ENCODE peak calls at places on chromosomes 7 and 10, in four cellular contexts. One of them, this sample, is unnamed.

GRCh38 chr10:75121322-75121721 is 9.9 kb downstream of the SAMD8 start:
- DNase-seq in epithelial cell of proximal tubule: no peak
- DNase-seq in adrenal gland: no peak
- DNase-seq in gastrocnemius medialis: no peak
- DNase-seq in this sample: no peak

GRCh38 chr7:132371948-132372347 is 204.3 kb downstream of the PLXNA4 start:
- DNase-seq in epithelial cell of proximal tubule: no peak
- DNase-seq in adrenal gland: no peak
- DNase-seq in gastrocnemius medialis: no peak
- DNase-seq in this sample: no peak

GRCh38 chr7:105131890-105132289 is 117.9 kb downstream of the KMT2E start:
- DNase-seq in epithelial cell of proximal tubule: peak
- DNase-seq in adrenal gland: peak
- DNase-seq in gastrocnemius medialis: no peak
- DNase-seq in this sample: no peak

GRCh38 chr10:130782467-130782866 is 529.1 kb downstream of the TCERG1L start:
- DNase-seq in epithelial cell of proximal tubule: no peak
- DNase-seq in adrenal gland: no peak
- DNase-seq in gastrocnemius medialis: no peak
- DNase-seq in this sample: no peak

GRCh38 chr7:139714163-139714901 is 63.5 kb downstream of the HIPK2 start:
- DNase-seq in epithelial cell of proximal tubule: no peak
- DNase-seq in adrenal gland: peak
- DNase-seq in gastrocnemius medialis: peak
- DNase-seq in this sample: peak

GRCh38 chr10:78304091-78305045 is 270.7 kb downstream of the RPS24 start:
- DNase-seq in epithelial cell of proximal tubule: no peak
- DNase-seq in adrenal gland: no peak
- DNase-seq in gastrocnemius medialis: no peak
- DNase-seq in this sample: no peak

GRCh38 chr7:151598045-151598444 is 78.3 kb upstream of the RHEB start:
- DNase-seq in epithelial cell of proximal tubule: peak
- DNase-seq in adrenal gland: no peak
- DNase-seq in gastrocnemius medialis: no peak
- DNase-seq in this sample: no peak

GRCh38 chr7:100696123-100696521 is 2.1 kb upstream of the GIGYF1 start:
- DNase-seq in epithelial cell of proximal tubule: no peak
- DNase-seq in adrenal gland: no peak
- DNase-seq in gastrocnemius medialis: no peak
- DNase-seq in this sample: no peak

GRCh38 chr7:5598261-5598761 is 174.7 kb upstream of the TNRC18 start:
- DNase-seq in epithelial cell of proximal tubule: no peak
- DNase-seq in adrenal gland: no peak
- DNase-seq in gastrocnemius medialis: no peak
- DNase-seq in this sample: no peak

GRCh38 chr7:28408105-28408973 is 4.0 kb upstream of the CREB5 start:
- DNase-seq in epithelial cell of proximal tubule: no peak
- DNase-seq in adrenal gland: no peak
- DNase-seq in gastrocnemius medialis: peak
- DNase-seq in this sample: peak

GRCh38 chr10:122267849-122268737 is 3.0 kb upstream of the BTBD16 start:
- DNase-seq in epithelial cell of proximal tubule: no peak
- DNase-seq in adrenal gland: peak
- DNase-seq in gastrocnemius medialis: peak
- DNase-seq in this sample: peak

GRCh38 chr10:80320377-80320776 is 30.9 kb upstream of the MAT1A start:
- DNase-seq in epithelial cell of proximal tubule: no peak
- DNase-seq in adrenal gland: no peak
- DNase-seq in gastrocnemius medialis: no peak
- DNase-seq in this sample: no peak

GRCh38 chr10:129678186-129678585 is 211.1 kb downstream of the MGMT start:
- DNase-seq in epithelial cell of proximal tubule: no peak
- DNase-seq in adrenal gland: no peak
- DNase-seq in gastrocnemius medialis: no peak
- DNase-seq in this sample: no peak

GRCh38 chr10:117439243-117439912 is 64.1 kb upstream of the PDZD8 start:
- DNase-seq in epithelial cell of proximal tubule: peak
- DNase-seq in adrenal gland: peak
- DNase-seq in gastrocnemius medialis: peak
- DNase-seq in this sample: peak

GRCh38 chr10:27446091-27446918 is 57.8 kb upstream of the RAB18 start:
- DNase-seq in epithelial cell of proximal tubule: peak
- DNase-seq in adrenal gland: no peak
- DNase-seq in gastrocnemius medialis: no peak
- DNase-seq in this sample: no peak

GRCh38 chr7:115709664-115710063 is 320.9 kb downstream of the TFEC start:
- DNase-seq in epithelial cell of proximal tubule: no peak
- DNase-seq in adrenal gland: no peak
- DNase-seq in gastrocnemius medialis: no peak
- DNase-seq in this sample: no peak

GRCh38 chr7:17618652-17618974 is 320.2 kb downstream of the AHR start:
- DNase-seq in epithelial cell of proximal tubule: no peak
- DNase-seq in adrenal gland: no peak
- DNase-seq in gastrocnemius medialis: no peak
- DNase-seq in this sample: no peak

GRCh38 chr10:110208614-110209398 is 1.4 kb downstream of the MXI1 start:
- DNase-seq in epithelial cell of proximal tubule: no peak
- DNase-seq in adrenal gland: peak
- DNase-seq in gastrocnemius medialis: no peak
- DNase-seq in this sample: peak

GRCh38 chr7:78232806-78233205 is 434.2 kb downstream of the PHTF2 start:
- DNase-seq in epithelial cell of proximal tubule: no peak
- DNase-seq in adrenal gland: no peak
- DNase-seq in gastrocnemius medialis: no peak
- DNase-seq in this sample: no peak

GRCh38 chr10:8392216-8392615 is 337.7 kb downstream of the GATA3 start:
- DNase-seq in epithelial cell of proximal tubule: no peak
- DNase-seq in adrenal gland: no peak
- DNase-seq in gastrocnemius medialis: no peak
- DNase-seq in this sample: no peak

GRCh38 chr10:128211064-128211504 is 84.9 kb upstream of the MKI67 start:
- DNase-seq in epithelial cell of proximal tubule: no peak
- DNase-seq in adrenal gland: no peak
- DNase-seq in gastrocnemius medialis: no peak
- DNase-seq in this sample: no peak

GRCh38 chr7:50832744-50833143 is 50.0 kb upstream of the GRB10 start:
- DNase-seq in epithelial cell of proximal tubule: peak
- DNase-seq in adrenal gland: no peak
- DNase-seq in gastrocnemius medialis: no peak
- DNase-seq in this sample: no peak

GRCh38 chr7:49099587-49100326 is 175.4 kb downstream of the CDC14C start:
- DNase-seq in epithelial cell of proximal tubule: no peak
- DNase-seq in adrenal gland: no peak
- DNase-seq in gastrocnemius medialis: no peak
- DNase-seq in this sample: no peak

GRCh38 chr7:13282377-13282980 is 595.0 kb downstream of the ARL4A start:
- DNase-seq in epithelial cell of proximal tubule: no peak
- DNase-seq in adrenal gland: no peak
- DNase-seq in gastrocnemius medialis: no peak
- DNase-seq in this sample: no peak

GRCh38 chr7:118372530-118372929 is 148.0 kb downstream of the ANKRD7 start:
- DNase-seq in epithelial cell of proximal tubule: peak
- DNase-seq in adrenal gland: no peak
- DNase-seq in gastrocnemius medialis: no peak
- DNase-seq in this sample: no peak

GRCh38 chr7:142357953-142358520 is 100.2 kb upstream of the PRSS58 start:
- DNase-seq in epithelial cell of proximal tubule: no peak
- DNase-seq in adrenal gland: no peak
- DNase-seq in gastrocnemius medialis: peak
- DNase-seq in this sample: no peak

GRCh38 chr7:30594055-30594539 is 581 bp upstream of the GARS1 start:
- DNase-seq in epithelial cell of proximal tubule: peak
- DNase-seq in adrenal gland: peak
- DNase-seq in gastrocnemius medialis: peak
- DNase-seq in this sample: peak

GRCh38 chr7:81788241-81788640 is 18.4 kb upstream of the HGF start:
- DNase-seq in epithelial cell of proximal tubule: no peak
- DNase-seq in adrenal gland: no peak
- DNase-seq in gastrocnemius medialis: no peak
- DNase-seq in this sample: no peak

GRCh38 chr7:103141753-103142404 is 7.0 kb downstream of the NAPEPLD start:
- DNase-seq in epithelial cell of proximal tubule: no peak
- DNase-seq in adrenal gland: no peak
- DNase-seq in gastrocnemius medialis: no peak
- DNase-seq in this sample: no peak

GRCh38 chr10:45040921-45041320 is 40.2 kb downstream of the ZNF22 start:
- DNase-seq in epithelial cell of proximal tubule: no peak
- DNase-seq in adrenal gland: no peak
- DNase-seq in gastrocnemius medialis: no peak
- DNase-seq in this sample: no peak

GRCh38 chr7:2076649-2077064 is 156.1 kb downstream of the MAD1L1 start:
- DNase-seq in epithelial cell of proximal tubule: no peak
- DNase-seq in adrenal gland: no peak
- DNase-seq in gastrocnemius medialis: no peak
- DNase-seq in this sample: no peak

GRCh38 chr7:64400401-64400800 is 86.6 kb downstream of the ZNF736 start:
- DNase-seq in epithelial cell of proximal tubule: no peak
- DNase-seq in adrenal gland: no peak
- DNase-seq in gastrocnemius medialis: no peak
- DNase-seq in this sample: no peak

GRCh38 chr10:50216894-50217293 is 34.4 kb downstream of the ASAH2 start:
- DNase-seq in epithelial cell of proximal tubule: no peak
- DNase-seq in adrenal gland: no peak
- DNase-seq in gastrocnemius medialis: no peak
- DNase-seq in this sample: no peak

GRCh38 chr10:106189254-106189653 is 975.3 kb downstream of the SORCS1 start:
- DNase-seq in epithelial cell of proximal tubule: peak
- DNase-seq in adrenal gland: peak
- DNase-seq in gastrocnemius medialis: no peak
- DNase-seq in this sample: no peak

GRCh38 chr7:158399762-158400161 is 187.9 kb downstream of the PTPRN2 start:
- DNase-seq in epithelial cell of proximal tubule: no peak
- DNase-seq in adrenal gland: no peak
- DNase-seq in gastrocnemius medialis: no peak
- DNase-seq in this sample: no peak

GRCh38 chr7:83957333-83957732 is 237.3 kb downstream of the SEMA3A start:
- DNase-seq in epithelial cell of proximal tubule: no peak
- DNase-seq in adrenal gland: no peak
- DNase-seq in gastrocnemius medialis: no peak
- DNase-seq in this sample: no peak

GRCh38 chr10:48215148-48215982 is 59.1 kb downstream of the FRMPD2 start:
- DNase-seq in epithelial cell of proximal tubule: no peak
- DNase-seq in adrenal gland: peak
- DNase-seq in gastrocnemius medialis: no peak
- DNase-seq in this sample: no peak
- TF ChIP-seq CTCF in epithelial cell of proximal tubule: peak
- TF ChIP-seq CTCF in adrenal gland: peak
- TF ChIP-seq CTCF in gastrocnemius medialis: no peak
- TF ChIP-seq CTCF in this sample: peak

GRCh38 chr7:120229094-120229493 is 43.9 kb upstream of the KCND2 start:
- DNase-seq in epithelial cell of proximal tubule: no peak
- DNase-seq in adrenal gland: no peak
- DNase-seq in gastrocnemius medialis: no peak
- DNase-seq in this sample: no peak

GRCh38 chr7:120227255-120227654 is 45.7 kb upstream of the KCND2 start:
- DNase-seq in epithelial cell of proximal tubule: no peak
- DNase-seq in adrenal gland: no peak
- DNase-seq in gastrocnemius medialis: no peak
- DNase-seq in this sample: no peak

GRCh38 chr7:120226188-120226587 is 46.8 kb upstream of the KCND2 start:
- DNase-seq in epithelial cell of proximal tubule: no peak
- DNase-seq in adrenal gland: no peak
- DNase-seq in gastrocnemius medialis: no peak
- DNase-seq in this sample: no peak
- H3K4me3 ChIP-seq in epithelial cell of proximal tubule: no peak
- H3K4me3 ChIP-seq in adrenal gland: no peak
- H3K4me3 ChIP-seq in gastrocnemius medialis: no peak
- H3K4me3 ChIP-seq in this sample: no peak

GRCh38 chr10:43341450-43341849 is 30.0 kb upstream of the FXYD4 start:
- DNase-seq in epithelial cell of proximal tubule: no peak
- DNase-seq in adrenal gland: no peak
- DNase-seq in gastrocnemius medialis: no peak
- DNase-seq in this sample: no peak
- TF ChIP-seq CTCF in epithelial cell of proximal tubule: no peak
- TF ChIP-seq CTCF in adrenal gland: no peak
- TF ChIP-seq CTCF in gastrocnemius medialis: no peak
- TF ChIP-seq CTCF in this sample: no peak

GRCh38 chr7:44976746-44977196 is 2.0 kb downstream of the MYO1G start:
- DNase-seq in epithelial cell of proximal tubule: no peak
- DNase-seq in adrenal gland: no peak
- DNase-seq in gastrocnemius medialis: no peak
- DNase-seq in this sample: no peak

GRCh38 chr7:44977956-44978355 is 859 bp downstream of the MYO1G start:
- DNase-seq in epithelial cell of proximal tubule: no peak
- DNase-seq in adrenal gland: peak
- DNase-seq in gastrocnemius medialis: no peak
- DNase-seq in this sample: no peak

GRCh38 chr7:44976040-44976745 is 2.6 kb downstream of the MYO1G start:
- DNase-seq in epithelial cell of proximal tubule: no peak
- DNase-seq in adrenal gland: no peak
- DNase-seq in gastrocnemius medialis: no peak
- DNase-seq in this sample: no peak

GRCh38 chr7:44978511-44979366 is at the start of gene MYO1G:
- DNase-seq in epithelial cell of proximal tubule: no peak
- DNase-seq in adrenal gland: peak
- DNase-seq in gastrocnemius medialis: peak
- DNase-seq in this sample: peak

GRCh38 chr7:44977304-44977858 is 1.4 kb downstream of the MYO1G start:
- DNase-seq in epithelial cell of proximal tubule: no peak
- DNase-seq in adrenal gland: no peak
- DNase-seq in gastrocnemius medialis: no peak
- DNase-seq in this sample: no peak
- H3K4me3 ChIP-seq in epithelial cell of proximal tubule: no peak
- H3K4me3 ChIP-seq in adrenal gland: no peak
- H3K4me3 ChIP-seq in gastrocnemius medialis: no peak
- H3K4me3 ChIP-seq in this sample: no peak

GRCh38 chr7:108589874-108590273 is 20.2 kb downstream of the DNAJB9 start:
- DNase-seq in epithelial cell of proximal tubule: no peak
- DNase-seq in adrenal gland: no peak
- DNase-seq in gastrocnemius medialis: no peak
- DNase-seq in this sample: no peak

GRCh38 chr7:108596560-108596959 is 26.9 kb downstream of the DNAJB9 start:
- DNase-seq in epithelial cell of proximal tubule: no peak
- DNase-seq in adrenal gland: no peak
- DNase-seq in gastrocnemius medialis: no peak
- DNase-seq in this sample: no peak

GRCh38 chr7:108598153-108598552 is 28.5 kb downstream of the DNAJB9 start:
- DNase-seq in epithelial cell of proximal tubule: no peak
- DNase-seq in adrenal gland: no peak
- DNase-seq in gastrocnemius medialis: no peak
- DNase-seq in this sample: no peak

GRCh38 chr7:108592633-108593277 is 23.1 kb downstream of the DNAJB9 start:
- DNase-seq in epithelial cell of proximal tubule: no peak
- DNase-seq in adrenal gland: no peak
- DNase-seq in gastrocnemius medialis: no peak
- DNase-seq in this sample: no peak
- TF ChIP-seq CTCF in epithelial cell of proximal tubule: peak
- TF ChIP-seq CTCF in adrenal gland: no peak
- TF ChIP-seq CTCF in gastrocnemius medialis: no peak
- TF ChIP-seq CTCF in this sample: no peak

This sample was measured in psoas muscle.